ENCODE peak calls at places on chromosomes 11 and 22, in eight cellular contexts. One of them, this sample, is unnamed.

GRCh38 chr11:35142481-35143207 is 3.7 kb downstream of the CD44 start:
- DNase-seq in ELF-1: no peak
- DNase-seq in HFFc6: peak; percentile 74
- DNase-seq in NCI-H1694 treated with DMSO at 0.1 percent for 48 hours: no peak
- DNase-seq in spleen: no peak
- DNase-seq in hippocampal formation: no peak
- DNase-seq in mammary epithelial cell: peak; percentile 77
- DNase-seq in globus pallidus: no peak
- DNase-seq in this sample: no peak

GRCh38 chr11:23425379-23425778 is 565.1 kb upstream of the CCDC179 start:
- DNase-seq in spleen: no peak
- DNase-seq in NCI-H1694 treated with DMSO at 0.1 percent for 48 hours: no peak
- DNase-seq in mammary epithelial cell: no peak
- DNase-seq in globus pallidus: no peak
- DNase-seq in ELF-1: no peak
- DNase-seq in hippocampal formation: no peak
- DNase-seq in HFFc6: no peak
- DNase-seq in this sample: no peak

GRCh38 chr11:94537051-94537600 is 6.6 kb upstream of the FUT4 start:
- DNase-seq in ELF-1: no peak
- DNase-seq in HFFc6: peak; percentile 27
- DNase-seq in globus pallidus: no peak
- DNase-seq in mammary epithelial cell: peak; percentile 58
- DNase-seq in hippocampal formation: no peak
- DNase-seq in NCI-H1694 treated with DMSO at 0.1 percent for 48 hours: no peak
- DNase-seq in spleen: no peak
- DNase-seq in this sample: no peak

GRCh38 chr11:69102732-69103615 is 52.8 kb upstream of the SMIM38 start:
- DNase-seq in globus pallidus: no peak
- DNase-seq in spleen: no peak
- DNase-seq in ELF-1: no peak
- DNase-seq in mammary epithelial cell: no peak
- DNase-seq in hippocampal formation: no peak
- DNase-seq in NCI-H1694 treated with DMSO at 0.1 percent for 48 hours: no peak
- DNase-seq in HFFc6: no peak
- DNase-seq in this sample: no peak

GRCh38 chr22:41925783-41926460 is 684 bp downstream of the TNFRSF13C start:
- DNase-seq in mammary epithelial cell: no peak
- DNase-seq in globus pallidus: no peak
- DNase-seq in hippocampal formation: peak; percentile 30
- DNase-seq in NCI-H1694 treated with DMSO at 0.1 percent for 48 hours: peak; percentile 11
- DNase-seq in ELF-1: peak; percentile 89
- DNase-seq in HFFc6: no peak
- DNase-seq in spleen: peak; percentile 95
- DNase-seq in this sample: no peak

GRCh38 chr11:2565447-2566222 is 120.8 kb downstream of the KCNQ1 start:
- DNase-seq in globus pallidus: no peak
- DNase-seq in hippocampal formation: no peak
- DNase-seq in spleen: no peak
- DNase-seq in mammary epithelial cell: no peak
- DNase-seq in ELF-1: no peak
- DNase-seq in NCI-H1694 treated with DMSO at 0.1 percent for 48 hours: no peak
- DNase-seq in HFFc6: no peak
- DNase-seq in this sample: no peak

GRCh38 chr11:17613428-17613962 is 66.4 kb downstream of the OTOG start:
- DNase-seq in globus pallidus: no peak
- DNase-seq in HFFc6: no peak
- DNase-seq in ELF-1: no peak
- DNase-seq in mammary epithelial cell: no peak
- DNase-seq in hippocampal formation: no peak
- DNase-seq in NCI-H1694 treated with DMSO at 0.1 percent for 48 hours: no peak
- DNase-seq in spleen: no peak
- DNase-seq in this sample: peak; percentile 58

GRCh38 chr22:37248251-37248650 is 4.2 kb upstream of the RAC2 start:
- DNase-seq in HFFc6: no peak
- DNase-seq in NCI-H1694 treated with DMSO at 0.1 percent for 48 hours: no peak
- DNase-seq in hippocampal formation: no peak
- DNase-seq in mammary epithelial cell: peak; percentile 37
- DNase-seq in ELF-1: no peak
- DNase-seq in spleen: peak; percentile 28
- DNase-seq in globus pallidus: no peak
- DNase-seq in this sample: no peak

GRCh38 chr11:12281571-12282478 is 95.5 kb upstream of the PARVA start:
- DNase-seq in HFFc6: peak; percentile 77
- DNase-seq in globus pallidus: peak; percentile 73
- DNase-seq in spleen: peak; percentile 89
- DNase-seq in mammary epithelial cell: peak; percentile 67
- DNase-seq in ELF-1: peak; percentile 89
- DNase-seq in NCI-H1694 treated with DMSO at 0.1 percent for 48 hours: peak; percentile 70
- DNase-seq in hippocampal formation: peak; percentile 78
- DNase-seq in this sample: no peak

GRCh38 chr22:50531546-50532352 is 1.9 kb upstream of the TYMP start:
- DNase-seq in NCI-H1694 treated with DMSO at 0.1 percent for 48 hours: no peak
- DNase-seq in ELF-1: peak; percentile 52
- DNase-seq in mammary epithelial cell: no peak
- DNase-seq in hippocampal formation: no peak
- DNase-seq in HFFc6: peak; percentile 52
- DNase-seq in globus pallidus: no peak
- DNase-seq in spleen: peak; percentile 96
- DNase-seq in this sample: no peak

GRCh38 chr22:21697021-21697771 is 31.4 kb downstream of the PPIL2 start:
- DNase-seq in NCI-H1694 treated with DMSO at 0.1 percent for 48 hours: no peak
- DNase-seq in spleen: no peak
- DNase-seq in HFFc6: no peak
- DNase-seq in globus pallidus: no peak
- DNase-seq in ELF-1: no peak
- DNase-seq in mammary epithelial cell: no peak
- DNase-seq in hippocampal formation: no peak
- DNase-seq in this sample: no peak

GRCh38 chr11:76233936-76234703 is 27.8 kb upstream of the WNT11 start:
- DNase-seq in spleen: peak; percentile 87
- DNase-seq in hippocampal formation: no peak
- DNase-seq in mammary epithelial cell: peak; percentile 14
- DNase-seq in HFFc6: no peak
- DNase-seq in ELF-1: peak; percentile 60
- DNase-seq in NCI-H1694 treated with DMSO at 0.1 percent for 48 hours: no peak
- DNase-seq in globus pallidus: peak; percentile 37
- DNase-seq in this sample: no peak

GRCh38 chr11:100785148-100785983 is 98.3 kb downstream of the ARHGAP42 start:
- DNase-seq in ELF-1: peak; percentile 27
- DNase-seq in NCI-H1694 treated with DMSO at 0.1 percent for 48 hours: no peak
- DNase-seq in globus pallidus: no peak
- DNase-seq in hippocampal formation: no peak
- DNase-seq in mammary epithelial cell: no peak
- DNase-seq in HFFc6: no peak
- DNase-seq in spleen: no peak
- DNase-seq in this sample: no peak

GRCh38 chr22:44584256-44584902 is 86.3 kb upstream of the RTL6 start:
- DNase-seq in mammary epithelial cell: no peak
- DNase-seq in ELF-1: no peak
- DNase-seq in HFFc6: no peak
- DNase-seq in hippocampal formation: no peak
- DNase-seq in spleen: peak; percentile 25
- DNase-seq in globus pallidus: no peak
- DNase-seq in NCI-H1694 treated with DMSO at 0.1 percent for 48 hours: no peak
- DNase-seq in this sample: peak; percentile 66

GRCh38 chr11:121393855-121394254 is 58.3 kb upstream of the SORL1 start:
- DNase-seq in mammary epithelial cell: no peak
- DNase-seq in NCI-H1694 treated with DMSO at 0.1 percent for 48 hours: no peak
- DNase-seq in HFFc6: no peak
- DNase-seq in ELF-1: no peak
- DNase-seq in globus pallidus: no peak
- DNase-seq in hippocampal formation: no peak
- DNase-seq in spleen: no peak
- DNase-seq in this sample: no peak

GRCh38 chr11:46387919-46388618 is 3.5 kb downstream of the CHRM4 start:
- DNase-seq in NCI-H1694 treated with DMSO at 0.1 percent for 48 hours: no peak
- DNase-seq in spleen: peak; percentile 76
- DNase-seq in globus pallidus: no peak
- DNase-seq in mammary epithelial cell: no peak
- DNase-seq in HFFc6: no peak
- DNase-seq in ELF-1: peak; percentile 22
- DNase-seq in hippocampal formation: no peak
- DNase-seq in this sample: peak; percentile 88

GRCh38 chr22:22720201-22720723 is 75.8 kb downstream of the GGTLC2 start:
- DNase-seq in globus pallidus: peak; percentile 31
- DNase-seq in HFFc6: peak; percentile 11
- DNase-seq in NCI-H1694 treated with DMSO at 0.1 percent for 48 hours: peak; percentile 57
- DNase-seq in ELF-1: peak; percentile 70
- DNase-seq in spleen: no peak
- DNase-seq in mammary epithelial cell: no peak
- DNase-seq in hippocampal formation: peak; percentile 11
- DNase-seq in this sample: no peak

GRCh38 chr11:120089036-120090001 is 48.6 kb downstream of the TRIM29 start:
- DNase-seq in globus pallidus: peak; percentile 97
- DNase-seq in hippocampal formation: peak; percentile 63
- DNase-seq in ELF-1: no peak
- DNase-seq in NCI-H1694 treated with DMSO at 0.1 percent for 48 hours: no peak
- DNase-seq in HFFc6: no peak
- DNase-seq in spleen: no peak
- DNase-seq in mammary epithelial cell: no peak
- DNase-seq in this sample: no peak

GRCh38 chr22:39205344-39206021 is 39.3 kb downstream of the PDGFB start:
- DNase-seq in globus pallidus: no peak
- DNase-seq in ELF-1: no peak
- DNase-seq in mammary epithelial cell: peak; percentile 78
- DNase-seq in NCI-H1694 treated with DMSO at 0.1 percent for 48 hours: no peak
- DNase-seq in HFFc6: peak; percentile 63
- DNase-seq in hippocampal formation: no peak
- DNase-seq in spleen: peak; percentile 67
- DNase-seq in this sample: peak; percentile 59

GRCh38 chr11:118434123-118434552 is 2.2 kb upstream of the KMT2A start:
- DNase-seq in HFFc6: peak; percentile 33
- DNase-seq in spleen: no peak
- DNase-seq in NCI-H1694 treated with DMSO at 0.1 percent for 48 hours: peak; percentile 17
- DNase-seq in globus pallidus: no peak
- DNase-seq in ELF-1: no peak
- DNase-seq in mammary epithelial cell: no peak
- DNase-seq in hippocampal formation: no peak
- DNase-seq in this sample: no peak

GRCh38 chr11:65468874-65469333 is 29.9 kb upstream of the MALAT1 start:
- DNase-seq in HFFc6: no peak
- DNase-seq in globus pallidus: no peak
- DNase-seq in spleen: peak; percentile 91
- DNase-seq in ELF-1: peak; percentile 91
- DNase-seq in mammary epithelial cell: peak; percentile 82
- DNase-seq in NCI-H1694 treated with DMSO at 0.1 percent for 48 hours: no peak
- DNase-seq in hippocampal formation: no peak
- DNase-seq in this sample: no peak